ENCODE peak calls at places on chromosomes 11 and 22, in six cellular contexts. One of them, this sample, is unnamed.

GRCh38 chr11:114821626-114822025 is 143.3 kb downstream of the NXPE2 start:
- DNase-seq in NB4: peak; percentile 17
- DNase-seq in heart left ventricle: no peak
- DNase-seq in dorsolateral prefrontal cortex: peak; percentile 73
- DNase-seq in tibial nerve: no peak
- DNase-seq in endothelial cell of umbilical vein: no peak
- DNase-seq in this sample: no peak

GRCh38 chr22:30420401-30421178 is 5.0 kb upstream of the MTFP1 start:
- DNase-seq in NB4: no peak
- DNase-seq in heart left ventricle: no peak
- DNase-seq in dorsolateral prefrontal cortex: no peak
- DNase-seq in tibial nerve: no peak
- DNase-seq in endothelial cell of umbilical vein: peak; percentile 92
- DNase-seq in this sample: no peak

GRCh38 chr11:124788521-124788920 is 11.7 kb downstream of the MSANTD2 start:
- DNase-seq in NB4: no peak
- DNase-seq in heart left ventricle: no peak
- DNase-seq in dorsolateral prefrontal cortex: no peak
- DNase-seq in tibial nerve: no peak
- DNase-seq in endothelial cell of umbilical vein: no peak
- DNase-seq in this sample: no peak

GRCh38 chr11:128734439-128735224 is 40.8 kb downstream of the FLI1 start:
- DNase-seq in NB4: peak; percentile 70
- DNase-seq in heart left ventricle: no peak
- DNase-seq in dorsolateral prefrontal cortex: no peak
- DNase-seq in tibial nerve: peak; percentile 19
- DNase-seq in endothelial cell of umbilical vein: no peak
- DNase-seq in this sample: no peak

GRCh38 chr11:46489668-46490560 is 98.3 kb upstream of the CHRM4 start:
- DNase-seq in NB4: peak; percentile 67
- DNase-seq in heart left ventricle: no peak
- DNase-seq in dorsolateral prefrontal cortex: no peak
- DNase-seq in tibial nerve: no peak
- DNase-seq in endothelial cell of umbilical vein: peak; percentile 62
- DNase-seq in this sample: no peak

GRCh38 chr11:130190371-130190881 is 30.8 kb downstream of the ST14 start:
- DNase-seq in NB4: no peak
- DNase-seq in heart left ventricle: no peak
- DNase-seq in dorsolateral prefrontal cortex: no peak
- DNase-seq in tibial nerve: no peak
- DNase-seq in endothelial cell of umbilical vein: no peak
- DNase-seq in this sample: no peak

GRCh38 chr11:19802773-19803293 is 90.2 kb downstream of the NAV2 start:
- DNase-seq in NB4: no peak
- DNase-seq in heart left ventricle: no peak
- DNase-seq in dorsolateral prefrontal cortex: no peak
- DNase-seq in tibial nerve: no peak
- DNase-seq in endothelial cell of umbilical vein: peak; percentile 47
- DNase-seq in this sample: no peak

GRCh38 chr11:76667271-76667818 is 3.2 kb downstream of the LRRC32 start:
- DNase-seq in NB4: no peak
- DNase-seq in heart left ventricle: peak; percentile 56
- DNase-seq in dorsolateral prefrontal cortex: peak; percentile 21
- DNase-seq in tibial nerve: no peak
- DNase-seq in endothelial cell of umbilical vein: no peak
- DNase-seq in this sample: no peak

GRCh38 chr11:64206457-64207246 is at the start of gene FERMT3:
- DNase-seq in NB4: peak; percentile 99
- DNase-seq in heart left ventricle: peak; percentile 89
- DNase-seq in dorsolateral prefrontal cortex: no peak
- DNase-seq in tibial nerve: peak; percentile 31
- DNase-seq in endothelial cell of umbilical vein: no peak
- DNase-seq in this sample: no peak

GRCh38 chr11:115135936-115136335 is 368.3 kb downstream of the CADM1 start:
- DNase-seq in NB4: no peak
- DNase-seq in heart left ventricle: no peak
- DNase-seq in dorsolateral prefrontal cortex: no peak
- DNase-seq in tibial nerve: no peak
- DNase-seq in endothelial cell of umbilical vein: no peak
- DNase-seq in this sample: no peak

GRCh38 chr11:57303990-57304579 is 20.7 kb downstream of the TNKS1BP1 start:
- DNase-seq in NB4: no peak
- DNase-seq in heart left ventricle: no peak
- DNase-seq in dorsolateral prefrontal cortex: peak; percentile 67
- DNase-seq in tibial nerve: no peak
- DNase-seq in endothelial cell of umbilical vein: no peak
- DNase-seq in this sample: no peak

GRCh38 chr11:100970273-100971164 is 159.1 kb downstream of the PGR start:
- DNase-seq in NB4: no peak
- DNase-seq in heart left ventricle: no peak
- DNase-seq in dorsolateral prefrontal cortex: no peak
- DNase-seq in tibial nerve: no peak
- DNase-seq in endothelial cell of umbilical vein: no peak
- DNase-seq in this sample: no peak

GRCh38 chr11:20089796-20090653 is 70.2 kb downstream of the DBX1 start:
- DNase-seq in NB4: no peak
- DNase-seq in heart left ventricle: no peak
- DNase-seq in dorsolateral prefrontal cortex: no peak
- DNase-seq in tibial nerve: no peak
- DNase-seq in endothelial cell of umbilical vein: peak; percentile 76
- DNase-seq in this sample: no peak

GRCh38 chr11:69646493-69647201 is 5.7 kb downstream of the CCND1 start:
- DNase-seq in NB4: no peak
- DNase-seq in heart left ventricle: peak; percentile 49
- DNase-seq in dorsolateral prefrontal cortex: no peak
- DNase-seq in tibial nerve: no peak
- DNase-seq in endothelial cell of umbilical vein: no peak
- DNase-seq in this sample: no peak

GRCh38 chr22:45896153-45896951 is 80.6 kb downstream of the WNT7B start:
- DNase-seq in NB4: no peak
- DNase-seq in heart left ventricle: no peak
- DNase-seq in dorsolateral prefrontal cortex: no peak
- DNase-seq in tibial nerve: no peak
- DNase-seq in endothelial cell of umbilical vein: no peak
- DNase-seq in this sample: no peak

GRCh38 chr11:33931032-33931431 is 39.2 kb upstream of the LMO2 start:
- DNase-seq in NB4: no peak
- DNase-seq in heart left ventricle: no peak
- DNase-seq in dorsolateral prefrontal cortex: no peak
- DNase-seq in tibial nerve: no peak
- DNase-seq in endothelial cell of umbilical vein: no peak
- DNase-seq in this sample: no peak

GRCh38 chr11:74671520-74672196 is 59.6 kb downstream of the CHRDL2 start:
- DNase-seq in NB4: no peak
- DNase-seq in heart left ventricle: no peak
- DNase-seq in dorsolateral prefrontal cortex: no peak
- DNase-seq in tibial nerve: no peak
- DNase-seq in endothelial cell of umbilical vein: no peak
- DNase-seq in this sample: no peak

GRCh38 chr22:29786026-29786425 is 18.9 kb downstream of the UQCR10 start:
- DNase-seq in NB4: no peak
- DNase-seq in heart left ventricle: no peak
- DNase-seq in dorsolateral prefrontal cortex: no peak
- DNase-seq in tibial nerve: no peak
- DNase-seq in endothelial cell of umbilical vein: no peak
- DNase-seq in this sample: no peak

GRCh38 chr22:18120941-18121340 is 10.3 kb downstream of the TUBA8 start:
- DNase-seq in NB4: no peak
- DNase-seq in heart left ventricle: no peak
- DNase-seq in dorsolateral prefrontal cortex: no peak
- DNase-seq in tibial nerve: no peak
- DNase-seq in endothelial cell of umbilical vein: no peak
- DNase-seq in this sample: no peak

GRCh38 chr11:110319501-110319900 is 23.1 kb upstream of the RDX start:
- DNase-seq in NB4: no peak
- DNase-seq in heart left ventricle: no peak
- DNase-seq in dorsolateral prefrontal cortex: no peak
- DNase-seq in tibial nerve: no peak
- DNase-seq in endothelial cell of umbilical vein: peak; percentile 35
- DNase-seq in this sample: no peak

DNA sequence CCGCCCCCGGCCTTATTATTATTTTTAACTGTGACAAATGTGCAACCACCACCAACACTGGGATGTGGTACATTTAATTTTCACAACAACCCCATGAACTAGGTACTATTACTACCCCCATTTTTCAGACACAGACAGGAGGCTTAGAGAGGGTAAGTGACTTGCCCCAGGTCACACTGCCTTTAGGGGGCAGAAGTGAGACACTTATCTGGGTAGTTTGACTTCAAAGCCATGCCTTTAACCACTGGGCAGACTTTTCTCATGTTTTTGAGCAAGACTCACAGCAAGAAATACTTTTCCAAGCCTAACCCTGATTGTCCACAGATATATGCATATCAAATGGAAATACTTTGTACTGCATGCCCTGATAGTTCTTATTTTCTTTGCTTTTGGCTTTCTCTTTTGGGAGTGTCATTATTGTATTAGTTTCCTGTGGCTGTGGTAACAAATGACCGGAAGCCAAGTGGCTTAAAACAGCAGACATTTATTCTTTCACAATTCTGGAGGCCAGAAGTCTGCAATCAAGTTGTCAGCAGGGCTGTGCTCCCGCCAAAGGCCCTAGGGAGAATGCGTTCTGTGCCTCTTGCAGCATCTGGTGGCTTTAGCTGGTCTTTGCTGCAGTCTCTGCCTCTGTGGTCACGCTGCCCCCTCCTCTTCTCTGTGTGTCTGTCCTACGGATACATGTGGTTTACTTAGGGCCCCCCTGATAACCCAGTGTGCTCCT is 110.8 kb downstream of the GRIK4 start:
- DNase-seq in NB4: peak; percentile 96
- DNase-seq in heart left ventricle: peak; percentile 44
- DNase-seq in dorsolateral prefrontal cortex: no peak
- DNase-seq in tibial nerve: no peak
- DNase-seq in endothelial cell of umbilical vein: no peak
- DNase-seq in this sample: no peak
- TF ChIP-seq CTCF in NB4: peak; percentile 65
- TF ChIP-seq CTCF in heart left ventricle: no peak
- TF ChIP-seq CTCF in dorsolateral prefrontal cortex: no peak
- TF ChIP-seq CTCF in tibial nerve: no peak
- TF ChIP-seq CTCF in endothelial cell of umbilical vein: no peak
- TF ChIP-seq CTCF in this sample: no peak

DNA sequence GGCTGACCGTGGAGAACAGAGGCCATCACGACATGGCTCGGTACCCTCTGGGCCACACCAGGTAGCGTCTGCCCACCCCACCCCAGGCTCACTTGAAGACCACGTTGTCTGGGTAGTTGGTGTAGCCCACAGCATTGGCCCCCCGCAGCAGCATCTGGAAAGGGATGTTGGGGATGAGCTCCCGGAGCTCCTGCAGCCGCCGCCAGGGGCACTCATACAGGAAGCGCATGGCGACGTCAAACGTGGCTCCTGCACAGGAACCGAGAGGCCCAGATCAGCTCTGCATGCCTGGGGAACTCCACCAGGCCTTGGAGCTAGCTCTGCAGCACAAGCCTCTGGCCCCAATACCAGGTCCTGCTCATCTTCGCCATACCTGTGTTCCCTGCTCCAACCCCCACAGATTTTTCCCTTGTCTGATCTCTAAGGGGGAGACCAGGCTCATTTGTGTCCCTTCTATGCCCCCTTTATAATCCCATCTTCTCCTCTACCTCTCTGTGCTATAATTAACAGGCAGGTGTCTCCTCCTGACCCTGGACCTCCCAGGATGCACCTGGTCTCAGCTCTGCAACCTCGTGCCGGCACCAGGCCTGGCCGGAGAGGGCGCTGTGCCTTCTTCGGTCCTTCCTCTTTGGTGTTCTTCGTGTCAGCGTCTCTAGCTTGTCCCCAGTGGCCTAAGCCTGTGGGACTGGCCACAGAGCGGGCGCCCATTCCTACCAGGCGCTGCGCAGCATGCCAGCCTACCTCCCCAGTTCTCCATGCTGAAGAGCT is 5.0 kb upstream of the LRFN4 start:
- DNase-seq in NB4: no peak
- DNase-seq in heart left ventricle: peak; percentile 45
- DNase-seq in dorsolateral prefrontal cortex: no peak
- DNase-seq in tibial nerve: no peak
- DNase-seq in endothelial cell of umbilical vein: no peak
- DNase-seq in this sample: no peak
- TF ChIP-seq CTCF in NB4: peak; percentile 4
- TF ChIP-seq CTCF in heart left ventricle: no peak
- TF ChIP-seq CTCF in dorsolateral prefrontal cortex: no peak
- TF ChIP-seq CTCF in tibial nerve: no peak
- TF ChIP-seq CTCF in endothelial cell of umbilical vein: peak; percentile 47
- TF ChIP-seq CTCF in this sample: no peak

GRCh38 chr11:122115520-122116343 is at the start of gene BLID:
- DNase-seq in NB4: peak; percentile 15
- DNase-seq in heart left ventricle: no peak
- DNase-seq in dorsolateral prefrontal cortex: peak; percentile 53
- DNase-seq in tibial nerve: peak; percentile 64
- DNase-seq in endothelial cell of umbilical vein: peak; percentile 39
- DNase-seq in this sample: no peak
- TF ChIP-seq CTCF in NB4: peak; percentile 51
- TF ChIP-seq CTCF in heart left ventricle: peak; percentile 38
- TF ChIP-seq CTCF in dorsolateral prefrontal cortex: peak; percentile 58
- TF ChIP-seq CTCF in tibial nerve: peak; percentile 51
- TF ChIP-seq CTCF in endothelial cell of umbilical vein: peak; percentile 56
- TF ChIP-seq CTCF in this sample: no peak

GRCh38 chr11:82818399-82819043 is 81.7 kb downstream of the PRCP start:
- DNase-seq in NB4: no peak
- DNase-seq in heart left ventricle: no peak
- DNase-seq in dorsolateral prefrontal cortex: no peak
- DNase-seq in tibial nerve: no peak
- DNase-seq in endothelial cell of umbilical vein: no peak
- DNase-seq in this sample: no peak
- TF ChIP-seq CTCF in NB4: no peak
- TF ChIP-seq CTCF in heart left ventricle: no peak
- TF ChIP-seq CTCF in dorsolateral prefrontal cortex: no peak
- TF ChIP-seq CTCF in tibial nerve: no peak
- TF ChIP-seq CTCF in endothelial cell of umbilical vein: no peak
- TF ChIP-seq CTCF in this sample: no peak

DNA sequence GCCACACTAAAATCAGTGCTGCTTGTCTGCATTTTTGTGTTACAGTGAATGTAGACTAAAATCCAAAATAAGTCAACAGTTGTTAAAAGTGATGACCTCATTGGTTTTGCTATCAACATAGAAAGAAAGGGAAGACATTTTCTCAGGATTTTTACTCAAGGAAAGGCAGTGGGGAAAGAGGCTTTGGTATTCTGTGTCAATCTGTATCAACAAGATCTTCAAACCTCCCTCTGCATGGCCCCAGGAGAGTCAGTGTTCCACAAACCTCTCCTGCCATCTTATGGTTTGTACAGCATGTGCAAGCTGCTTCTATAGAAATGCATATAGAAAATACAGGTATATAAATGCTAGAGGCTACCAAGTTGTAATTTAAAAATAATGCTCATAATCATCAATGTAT is 13.8 kb upstream of the OR51M1 start:
- DNase-seq in NB4: peak; percentile 16
- DNase-seq in heart left ventricle: no peak
- DNase-seq in dorsolateral prefrontal cortex: no peak
- DNase-seq in tibial nerve: no peak
- DNase-seq in endothelial cell of umbilical vein: peak; percentile 66
- DNase-seq in this sample: no peak
- TF ChIP-seq CTCF in NB4: no peak
- TF ChIP-seq CTCF in heart left ventricle: no peak
- TF ChIP-seq CTCF in dorsolateral prefrontal cortex: peak; percentile 35
- TF ChIP-seq CTCF in tibial nerve: no peak
- TF ChIP-seq CTCF in endothelial cell of umbilical vein: peak; percentile 34
- TF ChIP-seq CTCF in this sample: no peak

GRCh38 chr11:59668188-59668949 is 468 bp downstream of the PATL1 start:
- DNase-seq in NB4: peak; percentile 65
- DNase-seq in heart left ventricle: peak; percentile 77
- DNase-seq in dorsolateral prefrontal cortex: peak; percentile 47
- DNase-seq in tibial nerve: peak; percentile 38
- DNase-seq in endothelial cell of umbilical vein: peak; percentile 46
- DNase-seq in this sample: peak; percentile 59
- TF ChIP-seq CTCF in NB4: no peak
- TF ChIP-seq CTCF in heart left ventricle: no peak
- TF ChIP-seq CTCF in dorsolateral prefrontal cortex: no peak
- TF ChIP-seq CTCF in tibial nerve: peak; percentile 12
- TF ChIP-seq CTCF in endothelial cell of umbilical vein: peak; percentile 29
- TF ChIP-seq CTCF in this sample: no peak

GRCh38 chr22:43476341-43476740 is 64.5 kb downstream of the MPPED1 start:
- DNase-seq in NB4: peak; percentile 18
- DNase-seq in heart left ventricle: no peak
- DNase-seq in dorsolateral prefrontal cortex: no peak
- DNase-seq in tibial nerve: no peak
- DNase-seq in endothelial cell of umbilical vein: no peak
- DNase-seq in this sample: no peak
- TF ChIP-seq CTCF in NB4: peak; percentile 27
- TF ChIP-seq CTCF in heart left ventricle: no peak
- TF ChIP-seq CTCF in dorsolateral prefrontal cortex: no peak
- TF ChIP-seq CTCF in tibial nerve: no peak
- TF ChIP-seq CTCF in endothelial cell of umbilical vein: no peak
- TF ChIP-seq CTCF in this sample: no peak

This sample was measured in omental fat pad.